ENCODE peak calls at places on chromosome 14, in ten cellular contexts. One of them, this sample, is unnamed.

GRCh38 chr14:72962829-72963312 is 36.6 kb downstream of the DCAF4 start:
- DNase-seq in activated T-cell treated with anti-CD3 and anti-CD28 coated beads, Interleukin-2, amount 50 U/mL, for 4 hours: no peak
- DNase-seq in neural crest cell: no peak
- DNase-seq in stimulated activated CD4-positive, alpha-beta T cell treated with anti-CD3 and anti-CD28 coated beads, Interleukin-12 subunit alpha, Interleukin-12 subunit beta, amount 100 ng/mL, for 4 hours: no peak
- DNase-seq in RKO: peak
- DNase-seq in glomerular endothelial cell: no peak
- DNase-seq in AG10803: peak
- DNase-seq in colonic mucosa: peak
- DNase-seq in neural progenitor cell: peak
- DNase-seq in stimulated activated CD8-positive, alpha-beta memory T cell treated with anti-CD3 and anti-CD28 coated beads, Interleukin-4, amount 100 ng/mL, for 1 hour: no peak
- DNase-seq in this sample: peak

GRCh38 chr14:24809147-24809546 is 175.2 kb upstream of the GZMB start:
- DNase-seq in activated T-cell treated with anti-CD3 and anti-CD28 coated beads, Interleukin-2, amount 50 U/mL, for 4 hours: no peak
- DNase-seq in neural crest cell: no peak
- DNase-seq in stimulated activated CD4-positive, alpha-beta T cell treated with anti-CD3 and anti-CD28 coated beads, Interleukin-12 subunit alpha, Interleukin-12 subunit beta, amount 100 ng/mL, for 4 hours: no peak
- DNase-seq in RKO: no peak
- DNase-seq in glomerular endothelial cell: no peak
- DNase-seq in AG10803: no peak
- DNase-seq in colonic mucosa: no peak
- DNase-seq in neural progenitor cell: no peak
- DNase-seq in stimulated activated CD8-positive, alpha-beta memory T cell treated with anti-CD3 and anti-CD28 coated beads, Interleukin-4, amount 100 ng/mL, for 1 hour: no peak
- DNase-seq in this sample: no peak

GRCh38 chr14:104149617-104150141 is 11.3 kb downstream of the KIF26A start:
- DNase-seq in activated T-cell treated with anti-CD3 and anti-CD28 coated beads, Interleukin-2, amount 50 U/mL, for 4 hours: no peak
- DNase-seq in neural crest cell: no peak
- DNase-seq in stimulated activated CD4-positive, alpha-beta T cell treated with anti-CD3 and anti-CD28 coated beads, Interleukin-12 subunit alpha, Interleukin-12 subunit beta, amount 100 ng/mL, for 4 hours: no peak
- DNase-seq in RKO: no peak
- DNase-seq in glomerular endothelial cell: no peak
- DNase-seq in AG10803: no peak
- DNase-seq in colonic mucosa: no peak
- DNase-seq in neural progenitor cell: peak
- DNase-seq in stimulated activated CD8-positive, alpha-beta memory T cell treated with anti-CD3 and anti-CD28 coated beads, Interleukin-4, amount 100 ng/mL, for 1 hour: no peak
- DNase-seq in this sample: peak

GRCh38 chr14:75991753-75992152 is 6.2 kb downstream of the IFT43 start:
- DNase-seq in activated T-cell treated with anti-CD3 and anti-CD28 coated beads, Interleukin-2, amount 50 U/mL, for 4 hours: no peak
- DNase-seq in neural crest cell: no peak
- DNase-seq in stimulated activated CD4-positive, alpha-beta T cell treated with anti-CD3 and anti-CD28 coated beads, Interleukin-12 subunit alpha, Interleukin-12 subunit beta, amount 100 ng/mL, for 4 hours: no peak
- DNase-seq in RKO: no peak
- DNase-seq in glomerular endothelial cell: no peak
- DNase-seq in AG10803: peak
- DNase-seq in colonic mucosa: no peak
- DNase-seq in neural progenitor cell: no peak
- DNase-seq in stimulated activated CD8-positive, alpha-beta memory T cell treated with anti-CD3 and anti-CD28 coated beads, Interleukin-4, amount 100 ng/mL, for 1 hour: no peak
- DNase-seq in this sample: no peak

GRCh38 chr14:36975834-36976233 is 196.6 kb downstream of the SLC25A21 start:
- DNase-seq in activated T-cell treated with anti-CD3 and anti-CD28 coated beads, Interleukin-2, amount 50 U/mL, for 4 hours: no peak
- DNase-seq in neural crest cell: no peak
- DNase-seq in stimulated activated CD4-positive, alpha-beta T cell treated with anti-CD3 and anti-CD28 coated beads, Interleukin-12 subunit alpha, Interleukin-12 subunit beta, amount 100 ng/mL, for 4 hours: no peak
- DNase-seq in RKO: no peak
- DNase-seq in glomerular endothelial cell: no peak
- DNase-seq in AG10803: no peak
- DNase-seq in colonic mucosa: no peak
- DNase-seq in neural progenitor cell: no peak
- DNase-seq in stimulated activated CD8-positive, alpha-beta memory T cell treated with anti-CD3 and anti-CD28 coated beads, Interleukin-4, amount 100 ng/mL, for 1 hour: no peak
- DNase-seq in this sample: no peak

GRCh38 chr14:74593241-74593985 is 18.6 kb downstream of the LTBP2 start:
- DNase-seq in activated T-cell treated with anti-CD3 and anti-CD28 coated beads, Interleukin-2, amount 50 U/mL, for 4 hours: no peak
- DNase-seq in neural crest cell: no peak
- DNase-seq in stimulated activated CD4-positive, alpha-beta T cell treated with anti-CD3 and anti-CD28 coated beads, Interleukin-12 subunit alpha, Interleukin-12 subunit beta, amount 100 ng/mL, for 4 hours: no peak
- DNase-seq in RKO: no peak
- DNase-seq in glomerular endothelial cell: no peak
- DNase-seq in AG10803: peak
- DNase-seq in colonic mucosa: no peak
- DNase-seq in neural progenitor cell: no peak
- DNase-seq in stimulated activated CD8-positive, alpha-beta memory T cell treated with anti-CD3 and anti-CD28 coated beads, Interleukin-4, amount 100 ng/mL, for 1 hour: no peak
- DNase-seq in this sample: no peak

GRCh38 chr14:91417134-91417982 is at the start of gene CCDC88C:
- DNase-seq in activated T-cell treated with anti-CD3 and anti-CD28 coated beads, Interleukin-2, amount 50 U/mL, for 4 hours: peak
- DNase-seq in neural crest cell: peak
- DNase-seq in stimulated activated CD4-positive, alpha-beta T cell treated with anti-CD3 and anti-CD28 coated beads, Interleukin-12 subunit alpha, Interleukin-12 subunit beta, amount 100 ng/mL, for 4 hours: peak
- DNase-seq in RKO: peak
- DNase-seq in glomerular endothelial cell: no peak
- DNase-seq in AG10803: no peak
- DNase-seq in colonic mucosa: peak
- DNase-seq in neural progenitor cell: peak
- DNase-seq in stimulated activated CD8-positive, alpha-beta memory T cell treated with anti-CD3 and anti-CD28 coated beads, Interleukin-4, amount 100 ng/mL, for 1 hour: no peak
- DNase-seq in this sample: peak

GRCh38 chr14:64569108-64570045 is 19.6 kb downstream of the PPP1R36 start:
- DNase-seq in activated T-cell treated with anti-CD3 and anti-CD28 coated beads, Interleukin-2, amount 50 U/mL, for 4 hours: no peak
- DNase-seq in neural crest cell: no peak
- DNase-seq in stimulated activated CD4-positive, alpha-beta T cell treated with anti-CD3 and anti-CD28 coated beads, Interleukin-12 subunit alpha, Interleukin-12 subunit beta, amount 100 ng/mL, for 4 hours: no peak
- DNase-seq in RKO: peak
- DNase-seq in glomerular endothelial cell: no peak
- DNase-seq in AG10803: peak
- DNase-seq in colonic mucosa: no peak
- DNase-seq in neural progenitor cell: peak
- DNase-seq in stimulated activated CD8-positive, alpha-beta memory T cell treated with anti-CD3 and anti-CD28 coated beads, Interleukin-4, amount 100 ng/mL, for 1 hour: no peak
- DNase-seq in this sample: no peak

GRCh38 chr14:35046751-35047536 is 872 bp downstream of the FAM177A1 start:
- DNase-seq in activated T-cell treated with anti-CD3 and anti-CD28 coated beads, Interleukin-2, amount 50 U/mL, for 4 hours: peak
- DNase-seq in neural crest cell: no peak
- DNase-seq in stimulated activated CD4-positive, alpha-beta T cell treated with anti-CD3 and anti-CD28 coated beads, Interleukin-12 subunit alpha, Interleukin-12 subunit beta, amount 100 ng/mL, for 4 hours: no peak
- DNase-seq in RKO: peak
- DNase-seq in glomerular endothelial cell: no peak
- DNase-seq in AG10803: no peak
- DNase-seq in colonic mucosa: peak
- DNase-seq in neural progenitor cell: no peak
- DNase-seq in stimulated activated CD8-positive, alpha-beta memory T cell treated with anti-CD3 and anti-CD28 coated beads, Interleukin-4, amount 100 ng/mL, for 1 hour: no peak
- DNase-seq in this sample: no peak

GRCh38 chr14:95516554-95517209 is at the start of gene SYNE3:
- DNase-seq in activated T-cell treated with anti-CD3 and anti-CD28 coated beads, Interleukin-2, amount 50 U/mL, for 4 hours: peak
- DNase-seq in neural crest cell: peak
- DNase-seq in stimulated activated CD4-positive, alpha-beta T cell treated with anti-CD3 and anti-CD28 coated beads, Interleukin-12 subunit alpha, Interleukin-12 subunit beta, amount 100 ng/mL, for 4 hours: peak
- DNase-seq in RKO: no peak
- DNase-seq in glomerular endothelial cell: no peak
- DNase-seq in AG10803: no peak
- DNase-seq in colonic mucosa: peak
- DNase-seq in neural progenitor cell: peak
- DNase-seq in stimulated activated CD8-positive, alpha-beta memory T cell treated with anti-CD3 and anti-CD28 coated beads, Interleukin-4, amount 100 ng/mL, for 1 hour: no peak
- DNase-seq in this sample: peak

GRCh38 chr14:82447586-82447985 is 913.9 kb upstream of the SEL1L start:
- DNase-seq in activated T-cell treated with anti-CD3 and anti-CD28 coated beads, Interleukin-2, amount 50 U/mL, for 4 hours: no peak
- DNase-seq in neural crest cell: no peak
- DNase-seq in stimulated activated CD4-positive, alpha-beta T cell treated with anti-CD3 and anti-CD28 coated beads, Interleukin-12 subunit alpha, Interleukin-12 subunit beta, amount 100 ng/mL, for 4 hours: no peak
- DNase-seq in RKO: no peak
- DNase-seq in glomerular endothelial cell: no peak
- DNase-seq in AG10803: no peak
- DNase-seq in colonic mucosa: no peak
- DNase-seq in neural progenitor cell: peak
- DNase-seq in stimulated activated CD8-positive, alpha-beta memory T cell treated with anti-CD3 and anti-CD28 coated beads, Interleukin-4, amount 100 ng/mL, for 1 hour: no peak
- DNase-seq in this sample: peak

GRCh38 chr14:93957751-93958566 is 18.4 kb downstream of the ASB2 start:
- DNase-seq in activated T-cell treated with anti-CD3 and anti-CD28 coated beads, Interleukin-2, amount 50 U/mL, for 4 hours: no peak
- DNase-seq in neural crest cell: no peak
- DNase-seq in stimulated activated CD4-positive, alpha-beta T cell treated with anti-CD3 and anti-CD28 coated beads, Interleukin-12 subunit alpha, Interleukin-12 subunit beta, amount 100 ng/mL, for 4 hours: no peak
- DNase-seq in RKO: no peak
- DNase-seq in glomerular endothelial cell: no peak
- DNase-seq in AG10803: no peak
- DNase-seq in colonic mucosa: no peak
- DNase-seq in neural progenitor cell: no peak
- DNase-seq in stimulated activated CD8-positive, alpha-beta memory T cell treated with anti-CD3 and anti-CD28 coated beads, Interleukin-4, amount 100 ng/mL, for 1 hour: no peak
- DNase-seq in this sample: no peak

GRCh38 chr14:64725879-64726584 is 21.8 kb downstream of the PLEKHG3 start:
- DNase-seq in activated T-cell treated with anti-CD3 and anti-CD28 coated beads, Interleukin-2, amount 50 U/mL, for 4 hours: no peak
- DNase-seq in neural crest cell: no peak
- DNase-seq in stimulated activated CD4-positive, alpha-beta T cell treated with anti-CD3 and anti-CD28 coated beads, Interleukin-12 subunit alpha, Interleukin-12 subunit beta, amount 100 ng/mL, for 4 hours: no peak
- DNase-seq in RKO: no peak
- DNase-seq in glomerular endothelial cell: no peak
- DNase-seq in AG10803: no peak
- DNase-seq in colonic mucosa: no peak
- DNase-seq in neural progenitor cell: no peak
- DNase-seq in stimulated activated CD8-positive, alpha-beta memory T cell treated with anti-CD3 and anti-CD28 coated beads, Interleukin-4, amount 100 ng/mL, for 1 hour: no peak
- DNase-seq in this sample: no peak

GRCh38 chr14:74265312-74265965 is 26.2 kb downstream of the VSX2 start:
- DNase-seq in activated T-cell treated with anti-CD3 and anti-CD28 coated beads, Interleukin-2, amount 50 U/mL, for 4 hours: no peak
- DNase-seq in neural crest cell: no peak
- DNase-seq in stimulated activated CD4-positive, alpha-beta T cell treated with anti-CD3 and anti-CD28 coated beads, Interleukin-12 subunit alpha, Interleukin-12 subunit beta, amount 100 ng/mL, for 4 hours: no peak
- DNase-seq in RKO: no peak
- DNase-seq in glomerular endothelial cell: no peak
- DNase-seq in AG10803: no peak
- DNase-seq in colonic mucosa: no peak
- DNase-seq in neural progenitor cell: no peak
- DNase-seq in stimulated activated CD8-positive, alpha-beta memory T cell treated with anti-CD3 and anti-CD28 coated beads, Interleukin-4, amount 100 ng/mL, for 1 hour: no peak
- DNase-seq in this sample: no peak

GRCh38 chr14:91416744-91417133 is 881 bp downstream of the CCDC88C start:
- DNase-seq in activated T-cell treated with anti-CD3 and anti-CD28 coated beads, Interleukin-2, amount 50 U/mL, for 4 hours: no peak
- DNase-seq in neural crest cell: no peak
- DNase-seq in stimulated activated CD4-positive, alpha-beta T cell treated with anti-CD3 and anti-CD28 coated beads, Interleukin-12 subunit alpha, Interleukin-12 subunit beta, amount 100 ng/mL, for 4 hours: no peak
- DNase-seq in RKO: peak
- DNase-seq in glomerular endothelial cell: no peak
- DNase-seq in AG10803: no peak
- DNase-seq in colonic mucosa: peak
- DNase-seq in neural progenitor cell: no peak
- DNase-seq in stimulated activated CD8-positive, alpha-beta memory T cell treated with anti-CD3 and anti-CD28 coated beads, Interleukin-4, amount 100 ng/mL, for 1 hour: no peak
- DNase-seq in this sample: peak

GRCh38 chr14:76710093-76711010 is 50.9 kb upstream of the VASH1 start:
- DNase-seq in activated T-cell treated with anti-CD3 and anti-CD28 coated beads, Interleukin-2, amount 50 U/mL, for 4 hours: peak
- DNase-seq in neural crest cell: peak
- DNase-seq in stimulated activated CD4-positive, alpha-beta T cell treated with anti-CD3 and anti-CD28 coated beads, Interleukin-12 subunit alpha, Interleukin-12 subunit beta, amount 100 ng/mL, for 4 hours: no peak
- DNase-seq in RKO: peak
- DNase-seq in glomerular endothelial cell: no peak
- DNase-seq in AG10803: peak
- DNase-seq in colonic mucosa: peak
- DNase-seq in neural progenitor cell: peak
- DNase-seq in stimulated activated CD8-positive, alpha-beta memory T cell treated with anti-CD3 and anti-CD28 coated beads, Interleukin-4, amount 100 ng/mL, for 1 hour: no peak
- DNase-seq in this sample: peak

GRCh38 chr14:99677231-99677891 is 6.7 kb upstream of the CYP46A1 start:
- DNase-seq in activated T-cell treated with anti-CD3 and anti-CD28 coated beads, Interleukin-2, amount 50 U/mL, for 4 hours: no peak
- DNase-seq in neural crest cell: no peak
- DNase-seq in stimulated activated CD4-positive, alpha-beta T cell treated with anti-CD3 and anti-CD28 coated beads, Interleukin-12 subunit alpha, Interleukin-12 subunit beta, amount 100 ng/mL, for 4 hours: no peak
- DNase-seq in RKO: no peak
- DNase-seq in glomerular endothelial cell: no peak
- DNase-seq in AG10803: peak
- DNase-seq in colonic mucosa: no peak
- DNase-seq in neural progenitor cell: no peak
- DNase-seq in stimulated activated CD8-positive, alpha-beta memory T cell treated with anti-CD3 and anti-CD28 coated beads, Interleukin-4, amount 100 ng/mL, for 1 hour: no peak
- DNase-seq in this sample: no peak

GRCh38 chr14:35286707-35287106 is 5.5 kb upstream of the PSMA6 start:
- DNase-seq in activated T-cell treated with anti-CD3 and anti-CD28 coated beads, Interleukin-2, amount 50 U/mL, for 4 hours: no peak
- DNase-seq in neural crest cell: no peak
- DNase-seq in stimulated activated CD4-positive, alpha-beta T cell treated with anti-CD3 and anti-CD28 coated beads, Interleukin-12 subunit alpha, Interleukin-12 subunit beta, amount 100 ng/mL, for 4 hours: no peak
- DNase-seq in RKO: no peak
- DNase-seq in glomerular endothelial cell: no peak
- DNase-seq in AG10803: no peak
- DNase-seq in colonic mucosa: no peak
- DNase-seq in neural progenitor cell: no peak
- DNase-seq in stimulated activated CD8-positive, alpha-beta memory T cell treated with anti-CD3 and anti-CD28 coated beads, Interleukin-4, amount 100 ng/mL, for 1 hour: no peak
- DNase-seq in this sample: no peak

GRCh38 chr14:41607119-41607785 is 576 bp downstream of the LRFN5 start:
- DNase-seq in activated T-cell treated with anti-CD3 and anti-CD28 coated beads, Interleukin-2, amount 50 U/mL, for 4 hours: no peak
- DNase-seq in neural crest cell: no peak
- DNase-seq in stimulated activated CD4-positive, alpha-beta T cell treated with anti-CD3 and anti-CD28 coated beads, Interleukin-12 subunit alpha, Interleukin-12 subunit beta, amount 100 ng/mL, for 4 hours: no peak
- DNase-seq in RKO: no peak
- DNase-seq in glomerular endothelial cell: no peak
- DNase-seq in AG10803: peak
- DNase-seq in colonic mucosa: no peak
- DNase-seq in neural progenitor cell: peak
- DNase-seq in stimulated activated CD8-positive, alpha-beta memory T cell treated with anti-CD3 and anti-CD28 coated beads, Interleukin-4, amount 100 ng/mL, for 1 hour: no peak
- DNase-seq in this sample: peak

GRCh38 chr14:99676657-99677056 is 7.4 kb upstream of the CYP46A1 start:
- DNase-seq in activated T-cell treated with anti-CD3 and anti-CD28 coated beads, Interleukin-2, amount 50 U/mL, for 4 hours: no peak
- DNase-seq in neural crest cell: no peak
- DNase-seq in stimulated activated CD4-positive, alpha-beta T cell treated with anti-CD3 and anti-CD28 coated beads, Interleukin-12 subunit alpha, Interleukin-12 subunit beta, amount 100 ng/mL, for 4 hours: no peak
- DNase-seq in RKO: no peak
- DNase-seq in glomerular endothelial cell: no peak
- DNase-seq in AG10803: no peak
- DNase-seq in colonic mucosa: no peak
- DNase-seq in neural progenitor cell: no peak
- DNase-seq in stimulated activated CD8-positive, alpha-beta memory T cell treated with anti-CD3 and anti-CD28 coated beads, Interleukin-4, amount 100 ng/mL, for 1 hour: no peak
- DNase-seq in this sample: no peak

GRCh38 chr14:92625213-92625612 is 111.6 kb downstream of the RIN3 start:
- DNase-seq in activated T-cell treated with anti-CD3 and anti-CD28 coated beads, Interleukin-2, amount 50 U/mL, for 4 hours: no peak
- DNase-seq in neural crest cell: no peak
- DNase-seq in stimulated activated CD4-positive, alpha-beta T cell treated with anti-CD3 and anti-CD28 coated beads, Interleukin-12 subunit alpha, Interleukin-12 subunit beta, amount 100 ng/mL, for 4 hours: no peak
- DNase-seq in RKO: peak
- DNase-seq in glomerular endothelial cell: no peak
- DNase-seq in AG10803: peak
- DNase-seq in colonic mucosa: no peak
- DNase-seq in neural progenitor cell: no peak
- DNase-seq in stimulated activated CD8-positive, alpha-beta memory T cell treated with anti-CD3 and anti-CD28 coated beads, Interleukin-4, amount 100 ng/mL, for 1 hour: no peak
- DNase-seq in this sample: no peak

GRCh38 chr14:34301107-34301734 is 160.8 kb downstream of the SPTSSA start:
- DNase-seq in activated T-cell treated with anti-CD3 and anti-CD28 coated beads, Interleukin-2, amount 50 U/mL, for 4 hours: no peak
- DNase-seq in neural crest cell: peak
- DNase-seq in stimulated activated CD4-positive, alpha-beta T cell treated with anti-CD3 and anti-CD28 coated beads, Interleukin-12 subunit alpha, Interleukin-12 subunit beta, amount 100 ng/mL, for 4 hours: no peak
- DNase-seq in RKO: peak
- DNase-seq in glomerular endothelial cell: no peak
- DNase-seq in AG10803: peak
- DNase-seq in colonic mucosa: peak
- DNase-seq in neural progenitor cell: peak
- DNase-seq in stimulated activated CD8-positive, alpha-beta memory T cell treated with anti-CD3 and anti-CD28 coated beads, Interleukin-4, amount 100 ng/mL, for 1 hour: no peak
- DNase-seq in this sample: peak

GRCh38 chr14:104887623-104888488 is 22.8 kb downstream of the CEP170B start:
- DNase-seq in activated T-cell treated with anti-CD3 and anti-CD28 coated beads, Interleukin-2, amount 50 U/mL, for 4 hours: no peak
- DNase-seq in neural crest cell: no peak
- DNase-seq in stimulated activated CD4-positive, alpha-beta T cell treated with anti-CD3 and anti-CD28 coated beads, Interleukin-12 subunit alpha, Interleukin-12 subunit beta, amount 100 ng/mL, for 4 hours: no peak
- DNase-seq in RKO: no peak
- DNase-seq in glomerular endothelial cell: no peak
- DNase-seq in AG10803: no peak
- DNase-seq in colonic mucosa: no peak
- DNase-seq in neural progenitor cell: no peak
- DNase-seq in stimulated activated CD8-positive, alpha-beta memory T cell treated with anti-CD3 and anti-CD28 coated beads, Interleukin-4, amount 100 ng/mL, for 1 hour: no peak
- DNase-seq in this sample: peak

GRCh38 chr14:71086571-71086970 is 179.3 kb downstream of the PCNX1 start:
- DNase-seq in activated T-cell treated with anti-CD3 and anti-CD28 coated beads, Interleukin-2, amount 50 U/mL, for 4 hours: no peak
- DNase-seq in neural crest cell: no peak
- DNase-seq in stimulated activated CD4-positive, alpha-beta T cell treated with anti-CD3 and anti-CD28 coated beads, Interleukin-12 subunit alpha, Interleukin-12 subunit beta, amount 100 ng/mL, for 4 hours: no peak
- DNase-seq in RKO: no peak
- DNase-seq in glomerular endothelial cell: no peak
- DNase-seq in AG10803: no peak
- DNase-seq in colonic mucosa: no peak
- DNase-seq in neural progenitor cell: peak
- DNase-seq in stimulated activated CD8-positive, alpha-beta memory T cell treated with anti-CD3 and anti-CD28 coated beads, Interleukin-4, amount 100 ng/mL, for 1 hour: no peak
- DNase-seq in this sample: no peak